ENCODE peak calls at places on chromosomes 11 and 22, in six cellular contexts. I is AG04450, V is coronary artery, G is cardiac muscle cell, W is IMR-90, M is lower lobe of right lung. U is an unnamed sample.

GRCh38 chr22:20062766-20063083 is 17.3 kb upstream of the DGCR8 start:
- DNase-seq in I (no peak), V (no peak), G (peak), W (peak), M (no peak), U (no peak)

GRCh38 chr22:45911601-45912271 is 65.2 kb downstream of the WNT7B start:
- DNase-seq in I (no peak), V (no peak), G (peak), W (no peak), M (peak), U (no peak)

GRCh38 chr22:42834177-42834949 is 22.7 kb downstream of the ARFGAP3 start:
- DNase-seq in I (no peak), V (no peak), G (no peak), W (no peak), M (no peak), U (peak)

GRCh38 chr11:75554258-75555022 is 7.6 kb upstream of the SERPINH1 start:
- DNase-seq in I (peak), V (peak), G (peak), W (peak), M (peak), U (no peak)

GRCh38 chr11:91248199-91248807 is 976.3 kb upstream of the FAT3 start:
- DNase-seq in I (peak), V (no peak), G (peak), W (peak), M (no peak), U (peak)

GRCh38 chr22:32810241-32811133 is 9.0 kb downstream of the TIMP3 start:
- DNase-seq in I (no peak), V (no peak), G (peak), W (peak), M (no peak), U (no peak)

GRCh38 chr11:70788247-70789022 is 390.1 kb downstream of the CTTN start:
- DNase-seq in I (peak), V (no peak), G (peak), W (peak), M (no peak), U (no peak)

GRCh38 chr11:84173078-84173477 is 886.9 kb upstream of the CCDC90B start:
- DNase-seq in I (no peak), V (no peak), G (no peak), W (no peak), M (no peak), U (no peak)

GRCh38 chr11:72743321-72744221 is 8.6 kb downstream of the ARAP1 start:
- DNase-seq in I (no peak), V (no peak), G (no peak), W (no peak), M (no peak), U (peak)

GRCh38 chr11:83002047-83002446 is 69.7 kb downstream of the RAB30 start:
- DNase-seq in I (no peak), V (no peak), G (peak), W (no peak), M (no peak), U (no peak)

GRCh38 chr11:101477926-101478325 is 105.9 kb downstream of the TRPC6 start:
- DNase-seq in I (no peak), V (no peak), G (no peak), W (no peak), M (no peak), U (no peak)

GRCh38 chr11:62504158-62504973 is 42.2 kb downstream of the AHNAK start:
- DNase-seq in I (no peak), V (no peak), G (no peak), W (no peak), M (peak), U (no peak)

GRCh38 chr22:39148727-39149535 is 3.5 kb downstream of the CBX7 start:
- DNase-seq in I (no peak), V (no peak), G (no peak), W (no peak), M (no peak), U (peak)

GRCh38 chr22:39147335-39148023 is 5.0 kb downstream of the CBX7 start:
- DNase-seq in I (no peak), V (no peak), G (no peak), W (no peak), M (no peak), U (no peak)

GRCh38 chr22:39148024-39148726 is 4.3 kb downstream of the CBX7 start:
- DNase-seq in I (no peak), V (no peak), G (no peak), W (no peak), M (no peak), U (no peak)

GRCh38 chr22:39144101-39144815 is 8.2 kb downstream of the CBX7 start:
- DNase-seq in I (no peak), V (no peak), G (peak), W (peak), M (peak), U (peak)

DNA sequence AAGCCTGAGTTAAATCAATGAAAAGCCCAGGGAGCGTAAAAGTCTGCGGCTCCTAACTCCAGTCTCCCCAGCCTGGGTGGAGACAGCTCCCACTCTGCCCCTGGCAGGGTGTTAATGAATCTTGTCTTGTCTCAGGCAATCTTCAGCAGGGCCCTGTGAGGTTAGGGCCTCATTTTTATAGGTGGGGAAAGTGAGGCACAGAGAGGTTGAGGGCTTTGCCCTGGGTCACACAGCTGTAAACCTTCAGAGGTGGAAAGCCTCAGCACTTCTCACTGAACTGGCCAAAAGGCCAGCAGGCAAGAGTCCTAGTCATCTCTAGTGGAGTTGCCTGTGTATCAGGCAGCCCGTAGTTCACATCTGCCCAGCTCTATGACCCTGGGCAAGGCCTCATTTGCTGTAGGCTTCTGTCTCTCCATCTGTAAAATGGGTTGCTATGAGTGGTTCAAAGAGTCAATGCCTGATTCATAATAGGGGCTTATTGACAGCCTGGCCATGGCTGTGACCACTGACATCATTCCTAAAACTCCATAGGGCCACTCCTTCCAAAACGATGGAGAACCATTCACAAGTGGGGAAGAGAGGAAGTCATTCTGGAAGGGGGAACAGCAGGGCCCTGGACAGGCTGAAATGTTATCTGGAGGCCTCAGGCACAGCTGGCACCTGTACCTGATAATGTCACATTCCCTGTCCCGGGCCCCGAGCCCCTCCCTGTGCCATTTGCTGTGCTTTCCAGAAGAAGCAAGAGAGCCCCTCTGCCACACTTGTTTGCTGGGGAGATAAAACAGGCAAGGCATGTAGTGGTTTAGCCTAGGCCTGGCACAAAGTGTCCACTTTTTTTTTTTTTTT is 6.0 kb downstream of the CBX7 start:
- DNase-seq in I (no peak), V (no peak), G (no peak), W (no peak), M (no peak), U (no peak)
- H3K4me3 ChIP-seq in I (peak), V (peak), G (peak), W (no peak), M (peak), U (peak)

GRCh38 chr22:31676700-31677099 is 14.7 kb upstream of the PISD start:
- DNase-seq in I (peak), V (peak), G (peak), W (peak), M (peak), U (peak)
- TF ChIP-seq CTCF in I (no peak), V (no peak), G (no peak), W (no peak), M (no peak), U (no peak)

DNA sequence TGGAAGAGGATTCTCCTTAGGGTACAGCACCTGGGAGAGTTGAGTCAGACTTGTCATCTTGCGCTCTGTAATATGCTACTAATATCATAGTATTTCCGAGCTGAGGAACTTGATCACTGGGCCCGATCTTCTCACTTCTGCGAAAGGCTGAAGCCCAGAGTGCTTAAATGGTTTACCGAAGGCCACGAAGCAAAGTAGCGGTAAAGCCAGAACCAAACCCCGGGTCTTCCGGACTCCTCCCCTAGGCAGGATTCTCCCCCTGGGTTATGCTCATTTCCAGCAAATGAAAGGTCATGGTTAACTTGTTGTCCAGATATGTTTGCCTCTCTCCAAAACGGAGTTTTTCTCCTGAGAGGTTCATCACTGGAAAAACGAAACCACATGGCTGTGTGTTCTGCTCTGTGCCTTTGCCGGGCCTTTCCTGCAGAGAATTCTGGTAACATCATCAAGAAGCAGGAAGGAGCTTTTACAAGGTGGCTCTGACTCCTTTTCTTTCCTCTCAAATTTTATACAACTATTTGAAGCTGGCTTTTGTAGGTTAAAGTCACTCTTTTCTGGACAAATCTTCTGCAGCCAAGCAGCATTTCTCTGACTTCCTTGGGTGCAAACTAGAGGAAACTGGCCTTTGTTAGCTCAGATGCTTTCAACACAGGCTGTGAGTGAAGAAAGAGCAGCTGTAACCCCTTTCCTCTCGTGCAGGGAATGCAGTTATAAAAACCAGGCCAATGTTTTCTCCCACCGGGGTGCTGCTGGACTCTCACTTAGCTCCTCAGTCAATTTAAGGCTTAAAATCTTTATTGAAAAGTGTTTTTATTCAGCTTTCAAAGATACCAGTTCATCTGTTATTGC is 35.5 kb downstream of the UBASH3B start:
- DNase-seq in I (no peak), V (no peak), G (peak), W (peak), M (no peak), U (no peak)
- H3K4me3 ChIP-seq in I (peak), V (peak), G (no peak), W (no peak), M (peak), U (no peak)

GRCh38 chr11:13972033-13972910 is 9.7 kb downstream of the SPON1 start:
- DNase-seq in I (no peak), V (no peak), G (peak), W (peak), M (no peak), U (no peak)

GRCh38 chr11:13972958-13973357 is 10.4 kb downstream of the SPON1 start:
- DNase-seq in I (no peak), V (no peak), G (no peak), W (no peak), M (no peak), U (no peak)

GRCh38 chr11:13965337-13965736 is 2.8 kb downstream of the SPON1 start:
- DNase-seq in I (no peak), V (no peak), G (no peak), W (no peak), M (no peak), U (no peak)

GRCh38 chr11:13966486-13966885 is 4.0 kb downstream of the SPON1 start:
- DNase-seq in I (no peak), V (no peak), G (no peak), W (no peak), M (no peak), U (no peak)

DNA sequence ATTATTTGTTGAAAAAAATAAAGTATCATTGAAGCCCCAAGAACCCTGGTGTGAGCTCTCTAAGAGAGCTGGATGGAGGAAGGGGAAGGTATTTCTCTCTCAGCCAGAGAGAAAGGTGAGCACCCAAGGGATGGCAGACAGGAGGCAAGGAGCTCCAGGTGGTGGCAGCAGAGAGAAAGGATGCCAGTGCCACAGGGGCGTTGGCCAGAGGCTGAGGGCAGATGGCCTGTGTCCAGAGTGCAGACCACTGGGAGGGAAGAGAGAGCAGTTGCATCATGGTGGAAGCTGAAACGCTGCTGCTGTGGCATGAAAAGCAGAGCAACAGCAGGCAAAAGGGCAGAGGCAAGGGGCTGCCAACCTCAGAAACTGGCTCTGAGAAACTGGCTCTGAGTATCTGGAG is 8.5 kb downstream of the SPON1 start:
- DNase-seq in I (no peak), V (no peak), G (no peak), W (no peak), M (no peak), U (peak)
- TF ChIP-seq CTCF in I (peak), V (no peak), G (no peak), W (peak), M (peak), U (peak)

DNA sequence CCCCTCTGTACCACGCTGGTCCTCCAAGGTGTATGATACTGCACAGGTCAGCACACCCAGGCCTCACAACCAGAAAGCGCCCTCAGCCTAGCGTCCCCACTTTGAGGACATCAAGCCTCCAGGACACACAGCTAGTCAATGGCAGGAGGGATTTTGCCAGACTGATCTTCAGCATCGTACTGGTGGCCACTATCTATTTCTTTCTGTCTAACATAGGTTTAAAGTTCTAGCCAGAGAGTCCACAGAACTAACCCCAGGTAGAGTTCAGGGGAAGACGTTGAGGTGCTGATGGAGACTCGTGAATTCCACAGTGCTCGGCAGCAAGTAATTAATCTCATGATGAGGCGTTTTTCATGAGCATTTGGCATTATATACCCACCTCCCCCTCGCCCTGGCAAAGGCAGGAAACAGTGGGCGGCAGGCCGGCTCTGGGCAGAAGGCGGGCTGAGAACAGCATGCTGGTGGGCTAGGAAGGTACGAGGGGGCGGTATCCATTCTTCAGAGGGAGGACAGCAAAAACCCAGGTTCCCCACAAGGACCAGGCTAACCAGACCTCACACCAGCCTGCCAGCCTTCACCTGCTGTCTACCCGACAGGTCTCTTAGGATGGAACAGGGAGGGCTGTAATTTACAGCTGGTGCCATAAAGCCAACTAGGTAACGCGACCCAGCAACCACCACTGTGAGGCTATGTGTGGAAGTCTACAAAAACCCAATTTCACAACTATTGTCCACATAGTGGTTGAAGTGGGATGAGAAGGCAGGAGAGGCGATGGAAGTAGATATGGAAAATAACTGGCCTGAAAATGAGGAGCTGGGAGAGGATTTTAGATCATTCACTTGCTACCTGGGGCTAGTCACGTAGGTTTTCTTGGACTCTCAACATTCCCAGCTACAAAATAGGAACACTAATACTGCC is 18.5 kb downstream of the MYH9 start:
- DNase-seq in I (no peak), V (no peak), G (no peak), W (peak), M (no peak), U (no peak)
- H3K4me3 ChIP-seq in I (peak), V (peak), G (no peak), W (no peak), M (peak), U (no peak)

GRCh38 chr11:123475478-123475877 is 45.4 kb downstream of the GRAMD1B start:
- DNase-seq in I (no peak), V (no peak), G (peak), W (peak), M (no peak), U (no peak)
- TF ChIP-seq CTCF in I (peak), V (no peak), G (peak), W (peak), M (no peak), U (no peak)